ENCODE peak calls at places on chromosomes 11 and 22, in four cellular contexts. One of them, this sample, is unnamed.

GRCh38 chr11:105935791-105936190 is 86.2 kb downstream of the MSANTD4 start:
- DNase-seq in fibroblast of mammary gland: peak
- DNase-seq in fibroblast of lung: peak
- DNase-seq in A549: no peak
- DNase-seq in this sample: peak

GRCh38 chr22:19325296-19325950 is 33.9 kb upstream of the CLTCL1 start:
- DNase-seq in fibroblast of mammary gland: peak
- DNase-seq in fibroblast of lung: peak
- DNase-seq in A549: no peak
- DNase-seq in this sample: no peak

GRCh38 chr11:28133146-28133545 is 25.0 kb downstream of the METTL15 start:
- DNase-seq in fibroblast of lung: peak
- DNase-seq in fibroblast of mammary gland: peak
- DNase-seq in A549: no peak
- DNase-seq in this sample: no peak

GRCh38 chr11:70568504-70569172 is 170.3 kb downstream of the CTTN start:
- DNase-seq in A549: no peak
- DNase-seq in fibroblast of mammary gland: peak
- DNase-seq in fibroblast of lung: peak
- DNase-seq in this sample: peak

GRCh38 chr11:59669611-59670009 is 773 bp upstream of the PATL1 start:
- DNase-seq in fibroblast of mammary gland: peak
- DNase-seq in fibroblast of lung: peak
- DNase-seq in A549: peak
- DNase-seq in this sample: peak

GRCh38 chr11:120564573-120565301 is 53.2 kb downstream of the GRIK4 start:
- DNase-seq in A549: no peak
- DNase-seq in fibroblast of mammary gland: peak
- DNase-seq in fibroblast of lung: peak
- DNase-seq in this sample: peak

GRCh38 chr22:27810566-27810965 is 9.0 kb upstream of the MN1 start:
- DNase-seq in fibroblast of lung: peak
- DNase-seq in fibroblast of mammary gland: peak
- DNase-seq in A549: no peak
- DNase-seq in this sample: no peak

GRCh38 chr22:48968201-48968959 is 859.3 kb downstream of the BRD1 start:
- DNase-seq in fibroblast of lung: no peak
- DNase-seq in A549: peak
- DNase-seq in fibroblast of mammary gland: no peak
- DNase-seq in this sample: no peak

GRCh38 chr22:28629420-28630184 is 50.0 kb downstream of the TTC28 start:
- DNase-seq in A549: peak
- DNase-seq in fibroblast of mammary gland: peak
- DNase-seq in fibroblast of lung: no peak
- DNase-seq in this sample: no peak

GRCh38 chr11:114606003-114606801 is 10.6 kb upstream of the NXPE4 start:
- DNase-seq in A549: no peak
- DNase-seq in fibroblast of mammary gland: peak
- DNase-seq in fibroblast of lung: no peak
- DNase-seq in this sample: no peak

GRCh38 chr22:44931077-44931540 is 78.7 kb downstream of the PHF21B start:
- DNase-seq in A549: no peak
- DNase-seq in fibroblast of mammary gland: peak
- DNase-seq in fibroblast of lung: peak
- DNase-seq in this sample: no peak

GRCh38 chr22:44351685-44352377 is 39.1 kb upstream of the SHISAL1 start:
- DNase-seq in A549: peak
- DNase-seq in fibroblast of mammary gland: peak
- DNase-seq in fibroblast of lung: peak
- DNase-seq in this sample: peak

GRCh38 chr11:2511421-2512369 is 66.9 kb downstream of the KCNQ1 start:
- DNase-seq in fibroblast of mammary gland: no peak
- DNase-seq in A549: no peak
- DNase-seq in fibroblast of lung: no peak
- DNase-seq in this sample: no peak

GRCh38 chr11:74870485-74870884 is 78.4 kb downstream of the XRRA1 start:
- DNase-seq in fibroblast of mammary gland: peak
- DNase-seq in A549: peak
- DNase-seq in fibroblast of lung: peak
- DNase-seq in this sample: no peak

GRCh38 chr11:7665473-7666291 is 7.6 kb downstream of the CYB5R2 start:
- DNase-seq in fibroblast of mammary gland: peak
- DNase-seq in A549: peak
- DNase-seq in fibroblast of lung: peak
- DNase-seq in this sample: peak

GRCh38 chr11:116078101-116078561 is 573.9 kb upstream of the CADM1 start:
- DNase-seq in fibroblast of lung: peak
- DNase-seq in A549: no peak
- DNase-seq in fibroblast of mammary gland: no peak
- DNase-seq in this sample: no peak

GRCh38 chr11:4626207-4627105 is 10.8 kb upstream of the OR51D1 start:
- DNase-seq in A549: peak
- DNase-seq in fibroblast of lung: peak
- DNase-seq in fibroblast of mammary gland: peak
- DNase-seq in this sample: peak

GRCh38 chr11:2802389-2803185 is 83.0 kb downstream of the CDKN1C start:
- DNase-seq in fibroblast of mammary gland: no peak
- DNase-seq in fibroblast of lung: no peak
- DNase-seq in A549: no peak
- DNase-seq in this sample: no peak

GRCh38 chr11:65180877-65181568 is 705 bp upstream of the CAPN1 start:
- DNase-seq in fibroblast of lung: peak
- DNase-seq in fibroblast of mammary gland: peak
- DNase-seq in A549: peak
- DNase-seq in this sample: peak

GRCh38 chr22:25930710-25931353 is 188.8 kb downstream of the MYO18B start:
- DNase-seq in fibroblast of lung: no peak
- DNase-seq in A549: no peak
- DNase-seq in fibroblast of mammary gland: no peak
- DNase-seq in this sample: no peak

GRCh38 chr11:117445097-117445658 is 117.5 kb downstream of the CEP164 start:
- DNase-seq in fibroblast of mammary gland: no peak
- DNase-seq in fibroblast of lung: no peak
- DNase-seq in A549: no peak
- DNase-seq in this sample: no peak

GRCh38 chr11:124725719-124726105 is 14.0 kb upstream of the NRGN start:
- DNase-seq in fibroblast of mammary gland: peak
- DNase-seq in A549: no peak
- DNase-seq in fibroblast of lung: peak
- DNase-seq in this sample: no peak

GRCh38 chr11:86672007-86672621 is at the start of gene ME3:
- DNase-seq in fibroblast of lung: peak
- DNase-seq in A549: peak
- DNase-seq in fibroblast of mammary gland: peak
- DNase-seq in this sample: peak

GRCh38 chr22:38353142-38353629 is 36.0 kb upstream of the CSNK1E start:
- DNase-seq in A549: peak
- DNase-seq in fibroblast of mammary gland: peak
- DNase-seq in fibroblast of lung: peak
- DNase-seq in this sample: peak

GRCh38 chr11:134045799-134046635 is 22.9 kb upstream of the JAM3 start:
- DNase-seq in fibroblast of lung: peak
- DNase-seq in A549: no peak
- DNase-seq in fibroblast of mammary gland: no peak
- DNase-seq in this sample: peak

GRCh38 chr11:11786771-11787170 is 55.0 kb upstream of the USP47 start:
- DNase-seq in fibroblast of lung: peak
- DNase-seq in A549: peak
- DNase-seq in fibroblast of mammary gland: peak
- DNase-seq in this sample: peak

GRCh38 chr11:26571861-26572654 is at the start of gene MUC15:
- DNase-seq in fibroblast of mammary gland: no peak
- DNase-seq in fibroblast of lung: no peak
- DNase-seq in A549: no peak
- DNase-seq in this sample: no peak

GRCh38 chr11:106309070-106309684 is 231.7 kb downstream of the AASDHPPT start:
- DNase-seq in fibroblast of mammary gland: no peak
- DNase-seq in A549: no peak
- DNase-seq in fibroblast of lung: peak
- DNase-seq in this sample: no peak

GRCh38 chr11:76660533-76661305 is 9.8 kb downstream of the LRRC32 start:
- DNase-seq in fibroblast of lung: no peak
- DNase-seq in A549: no peak
- DNase-seq in fibroblast of mammary gland: no peak
- DNase-seq in this sample: no peak

GRCh38 chr11:78081583-78081982 is 1.9 kb upstream of the NDUFC2 start:
- DNase-seq in A549: no peak
- DNase-seq in fibroblast of mammary gland: no peak
- DNase-seq in fibroblast of lung: no peak
- DNase-seq in this sample: no peak

GRCh38 chr11:8381343-8381742 is 117.7 kb upstream of the LMO1 start:
- DNase-seq in fibroblast of mammary gland: no peak
- DNase-seq in fibroblast of lung: no peak
- DNase-seq in A549: no peak
- DNase-seq in this sample: no peak

GRCh38 chr11:82701847-82702520 is 31.7 kb downstream of the FAM181B start:
- DNase-seq in fibroblast of mammary gland: peak
- DNase-seq in A549: peak
- DNase-seq in fibroblast of lung: peak
- DNase-seq in this sample: peak

GRCh38 chr22:27715078-27715477 is 86.5 kb downstream of the MN1 start:
- DNase-seq in A549: no peak
- DNase-seq in fibroblast of lung: no peak
- DNase-seq in fibroblast of mammary gland: no peak
- DNase-seq in this sample: no peak

GRCh38 chr11:74019104-74019738 is 10.3 kb upstream of the UCP3 start:
- DNase-seq in A549: no peak
- DNase-seq in fibroblast of lung: peak
- DNase-seq in fibroblast of mammary gland: peak
- DNase-seq in this sample: no peak

GRCh38 chr11:45919276-45919675 is 1.6 kb upstream of the PEX16 start:
- DNase-seq in fibroblast of lung: no peak
- DNase-seq in fibroblast of mammary gland: no peak
- DNase-seq in A549: no peak
- DNase-seq in this sample: no peak

GRCh38 chr11:77517753-77518152 is 43.9 kb upstream of the PAK1 start:
- DNase-seq in fibroblast of mammary gland: no peak
- DNase-seq in A549: no peak
- DNase-seq in fibroblast of lung: no peak
- DNase-seq in this sample: no peak

GRCh38 chr11:19615503-19615902 is 97.1 kb upstream of the NAV2 start:
- DNase-seq in A549: no peak
- DNase-seq in fibroblast of lung: no peak
- DNase-seq in fibroblast of mammary gland: no peak
- DNase-seq in this sample: no peak

GRCh38 chr11:134397304-134398078 is 14.6 kb downstream of the B3GAT1 start:
- DNase-seq in fibroblast of lung: no peak
- DNase-seq in A549: no peak
- DNase-seq in fibroblast of mammary gland: no peak
- DNase-seq in this sample: no peak

GRCh38 chr11:65911682-65912568 is 6.9 kb downstream of the C11orf68 start:
- DNase-seq in fibroblast of mammary gland: peak
- DNase-seq in fibroblast of lung: peak
- DNase-seq in A549: peak
- DNase-seq in this sample: peak

GRCh38 chr11:72587696-72588095 is 86.5 kb downstream of the PDE2A start:
- DNase-seq in A549: no peak
- DNase-seq in fibroblast of lung: no peak
- DNase-seq in fibroblast of mammary gland: no peak
- DNase-seq in this sample: no peak
- TF ChIP-seq CTCF in A549: no peak
- TF ChIP-seq CTCF in fibroblast of lung: no peak
- TF ChIP-seq CTCF in fibroblast of mammary gland: no peak
- TF ChIP-seq CTCF in this sample: no peak

GRCh38 chr11:37858398-37858797 is 1260.4 kb upstream of the RAG2 start:
- DNase-seq in A549: no peak
- DNase-seq in fibroblast of lung: no peak
- DNase-seq in fibroblast of mammary gland: no peak
- DNase-seq in this sample: no peak
- TF ChIP-seq CTCF in A549: no peak
- TF ChIP-seq CTCF in fibroblast of lung: peak
- TF ChIP-seq CTCF in fibroblast of mammary gland: peak
- TF ChIP-seq CTCF in this sample: no peak

GRCh38 chr11:24619900-24620299 is 123.0 kb downstream of the LUZP2 start:
- DNase-seq in fibroblast of lung: no peak
- DNase-seq in fibroblast of mammary gland: no peak
- DNase-seq in A549: no peak
- DNase-seq in this sample: no peak

GRCh38 chr11:24623121-24623520 is 126.3 kb downstream of the LUZP2 start:
- DNase-seq in fibroblast of mammary gland: no peak
- DNase-seq in fibroblast of lung: peak
- DNase-seq in A549: no peak
- DNase-seq in this sample: no peak

GRCh38 chr11:24622262-24622661 is 125.4 kb downstream of the LUZP2 start:
- DNase-seq in A549: no peak
- DNase-seq in fibroblast of lung: no peak
- DNase-seq in fibroblast of mammary gland: no peak
- DNase-seq in this sample: no peak

DNA sequence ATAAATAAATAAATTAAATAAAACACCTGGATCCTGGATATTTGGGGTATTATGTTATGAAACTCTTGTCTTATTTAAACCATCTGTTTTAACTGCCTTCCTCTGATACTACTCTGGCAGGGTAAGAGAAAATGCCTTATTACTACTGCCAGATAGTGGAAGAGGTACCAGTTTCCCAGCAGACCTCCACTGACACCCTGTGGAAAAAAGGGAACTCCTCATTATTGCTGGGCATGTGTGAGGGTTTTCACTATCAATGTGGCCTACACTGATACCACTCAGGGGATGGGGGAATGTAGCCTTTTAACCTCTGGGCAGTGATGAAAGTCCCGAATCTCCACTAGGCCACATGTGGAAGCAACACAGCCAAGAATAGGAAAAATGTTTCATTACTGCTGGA is 121.0 kb downstream of the LUZP2 start:
- DNase-seq in fibroblast of mammary gland: no peak
- DNase-seq in A549: no peak
- DNase-seq in fibroblast of lung: no peak
- DNase-seq in this sample: no peak
- TF ChIP-seq CTCF in fibroblast of mammary gland: no peak
- TF ChIP-seq CTCF in A549: no peak
- TF ChIP-seq CTCF in fibroblast of lung: no peak
- TF ChIP-seq CTCF in this sample: no peak

GRCh38 chr22:22770280-22770871 is 117.2 kb upstream of the IGLL5 start:
- DNase-seq in A549: peak
- DNase-seq in fibroblast of lung: peak
- DNase-seq in fibroblast of mammary gland: peak
- DNase-seq in this sample: peak
- TF ChIP-seq CTCF in A549: peak
- TF ChIP-seq CTCF in fibroblast of lung: peak
- TF ChIP-seq CTCF in fibroblast of mammary gland: peak
- TF ChIP-seq CTCF in this sample: peak

This sample was measured in Calu3.